ENCODE peak calls at places on chromosomes 7 and 10, in seven cellular contexts. One of them, this sample, is unnamed.
A peak's percentile ranks its signal among the peaks of the same experiment; 100 is the strongest.

GRCh38 chr10:2900530-2900929 is 166.8 kb upstream of the PFKP start:
- DNase-seq in NCI-H1105: no peak
- DNase-seq in nucleus accumbens: no peak
- DNase-seq in sigmoid colon: no peak
- DNase-seq in brain microvascular endothelial cell: no peak
- DNase-seq in amniotic stem cell: no peak
- DNase-seq in activated naive CD8-positive, alpha-beta T cell treated with anti-CD3 and anti-CD28 coated beads for 36 hours: no peak
- DNase-seq in this sample: no peak

GRCh38 chr10:42941790-42942189 is 135.1 kb upstream of the RET start:
- DNase-seq in amniotic stem cell: no peak
- DNase-seq in sigmoid colon: peak; percentile 38
- DNase-seq in brain microvascular endothelial cell: no peak
- DNase-seq in activated naive CD8-positive, alpha-beta T cell treated with anti-CD3 and anti-CD28 coated beads for 36 hours: no peak
- DNase-seq in nucleus accumbens: no peak
- DNase-seq in NCI-H1105: no peak
- DNase-seq in this sample: no peak

GRCh38 chr7:151688236-151688780 is 168.6 kb upstream of the RHEB start:
- DNase-seq in activated naive CD8-positive, alpha-beta T cell treated with anti-CD3 and anti-CD28 coated beads for 36 hours: no peak
- DNase-seq in sigmoid colon: peak; percentile 45
- DNase-seq in amniotic stem cell: no peak
- DNase-seq in nucleus accumbens: no peak
- DNase-seq in NCI-H1105: no peak
- DNase-seq in brain microvascular endothelial cell: no peak
- DNase-seq in this sample: no peak

GRCh38 chr7:26860361-26860760 is 4.0 kb downstream of the SKAP2 start:
- DNase-seq in brain microvascular endothelial cell: no peak
- DNase-seq in nucleus accumbens: no peak
- DNase-seq in amniotic stem cell: no peak
- DNase-seq in activated naive CD8-positive, alpha-beta T cell treated with anti-CD3 and anti-CD28 coated beads for 36 hours: no peak
- DNase-seq in NCI-H1105: no peak
- DNase-seq in sigmoid colon: no peak
- DNase-seq in this sample: no peak

GRCh38 chr10:121804460-121804859 is 123.4 kb downstream of the ATE1 start:
- DNase-seq in nucleus accumbens: no peak
- DNase-seq in brain microvascular endothelial cell: peak; percentile 62
- DNase-seq in amniotic stem cell: no peak
- DNase-seq in sigmoid colon: no peak
- DNase-seq in NCI-H1105: no peak
- DNase-seq in activated naive CD8-positive, alpha-beta T cell treated with anti-CD3 and anti-CD28 coated beads for 36 hours: no peak
- DNase-seq in this sample: no peak

GRCh38 chr7:22579961-22580360 is 80.0 kb upstream of the STEAP1B start:
- DNase-seq in amniotic stem cell: no peak
- DNase-seq in activated naive CD8-positive, alpha-beta T cell treated with anti-CD3 and anti-CD28 coated beads for 36 hours: no peak
- DNase-seq in brain microvascular endothelial cell: no peak
- DNase-seq in nucleus accumbens: no peak
- DNase-seq in sigmoid colon: no peak
- DNase-seq in NCI-H1105: no peak
- DNase-seq in this sample: no peak

GRCh38 chr7:26399309-26399610 is 107.6 kb downstream of the SNX10 start:
- DNase-seq in amniotic stem cell: no peak
- DNase-seq in NCI-H1105: peak; percentile 23
- DNase-seq in activated naive CD8-positive, alpha-beta T cell treated with anti-CD3 and anti-CD28 coated beads for 36 hours: no peak
- DNase-seq in sigmoid colon: no peak
- DNase-seq in brain microvascular endothelial cell: no peak
- DNase-seq in nucleus accumbens: no peak
- DNase-seq in this sample: no peak

GRCh38 chr7:47183896-47184629 is 397.8 kb downstream of the TNS3 start:
- DNase-seq in activated naive CD8-positive, alpha-beta T cell treated with anti-CD3 and anti-CD28 coated beads for 36 hours: no peak
- DNase-seq in brain microvascular endothelial cell: no peak
- DNase-seq in NCI-H1105: no peak
- DNase-seq in amniotic stem cell: no peak
- DNase-seq in sigmoid colon: no peak
- DNase-seq in nucleus accumbens: no peak
- DNase-seq in this sample: peak; percentile 51

GRCh38 chr7:51451751-51452465 is 135.3 kb upstream of the COBL start:
- DNase-seq in activated naive CD8-positive, alpha-beta T cell treated with anti-CD3 and anti-CD28 coated beads for 36 hours: no peak
- DNase-seq in NCI-H1105: no peak
- DNase-seq in amniotic stem cell: no peak
- DNase-seq in brain microvascular endothelial cell: no peak
- DNase-seq in nucleus accumbens: no peak
- DNase-seq in sigmoid colon: no peak
- DNase-seq in this sample: no peak

GRCh38 chr10:86365346-86366032 is 1.1 kb downstream of the GRID1 start:
- DNase-seq in sigmoid colon: peak; percentile 58
- DNase-seq in NCI-H1105: no peak
- DNase-seq in activated naive CD8-positive, alpha-beta T cell treated with anti-CD3 and anti-CD28 coated beads for 36 hours: no peak
- DNase-seq in brain microvascular endothelial cell: no peak
- DNase-seq in amniotic stem cell: no peak
- DNase-seq in nucleus accumbens: no peak
- DNase-seq in this sample: no peak

GRCh38 chr7:144468990-144469732 is 65.7 kb upstream of the NOBOX start:
- DNase-seq in nucleus accumbens: no peak
- DNase-seq in sigmoid colon: no peak
- DNase-seq in activated naive CD8-positive, alpha-beta T cell treated with anti-CD3 and anti-CD28 coated beads for 36 hours: no peak
- DNase-seq in NCI-H1105: no peak
- DNase-seq in amniotic stem cell: no peak
- DNase-seq in brain microvascular endothelial cell: peak; percentile 27
- DNase-seq in this sample: no peak

GRCh38 chr10:117942261-117942660 is 104.5 kb downstream of the RAB11FIP2 start:
- DNase-seq in activated naive CD8-positive, alpha-beta T cell treated with anti-CD3 and anti-CD28 coated beads for 36 hours: no peak
- DNase-seq in brain microvascular endothelial cell: no peak
- DNase-seq in amniotic stem cell: no peak
- DNase-seq in NCI-H1105: no peak
- DNase-seq in sigmoid colon: no peak
- DNase-seq in nucleus accumbens: no peak
- DNase-seq in this sample: no peak

GRCh38 chr10:85604884-85605283 is 761.7 kb downstream of the GRID1 start:
- DNase-seq in activated naive CD8-positive, alpha-beta T cell treated with anti-CD3 and anti-CD28 coated beads for 36 hours: no peak
- DNase-seq in sigmoid colon: no peak
- DNase-seq in amniotic stem cell: no peak
- DNase-seq in nucleus accumbens: no peak
- DNase-seq in NCI-H1105: no peak
- DNase-seq in brain microvascular endothelial cell: no peak
- DNase-seq in this sample: no peak

GRCh38 chr7:13551503-13551902 is 438.0 kb downstream of the ETV1 start:
- DNase-seq in nucleus accumbens: no peak
- DNase-seq in NCI-H1105: peak; percentile 90
- DNase-seq in brain microvascular endothelial cell: no peak
- DNase-seq in amniotic stem cell: no peak
- DNase-seq in sigmoid colon: no peak
- DNase-seq in activated naive CD8-positive, alpha-beta T cell treated with anti-CD3 and anti-CD28 coated beads for 36 hours: no peak
- DNase-seq in this sample: peak; percentile 98

GRCh38 chr10:125117941-125118630 is 42.3 kb downstream of the CTBP2 start:
- DNase-seq in brain microvascular endothelial cell: no peak
- DNase-seq in NCI-H1105: no peak
- DNase-seq in amniotic stem cell: no peak
- DNase-seq in activated naive CD8-positive, alpha-beta T cell treated with anti-CD3 and anti-CD28 coated beads for 36 hours: no peak
- DNase-seq in sigmoid colon: peak; percentile 77
- DNase-seq in nucleus accumbens: no peak
- DNase-seq in this sample: no peak

This sample was measured in NCI-H524.